ENCODE peak calls at places on chromosomes 16 and 17, in five cellular contexts. E is cardiac muscle cell, K is lung, B is upper lobe of left lung, U is heart left ventricle. Q is an unnamed sample.

GRCh38 chr17:75762513-75763268 is 2.3 kb downstream of the GALK1 start:
- DNase-seq in U (no peak), K (no peak), B (no peak), E (no peak), Q (no peak)

GRCh38 chr17:49223517-49224197 is 6.9 kb downstream of the PHOSPHO1 start:
- DNase-seq in B (peak; percentile 56), U (peak; percentile 58), E (peak; percentile 65), K (peak; percentile 57), Q (peak; percentile 38)

GRCh38 chr17:5364156-5364555 is 55.3 kb downstream of the NUP88 start:
- DNase-seq in U (no peak), K (no peak), B (no peak), E (no peak), Q (peak; percentile 43)

GRCh38 chr17:19763416-19763815 is 15.3 kb upstream of the ALDH3A1 start:
- DNase-seq in B (no peak), E (no peak), U (no peak), K (no peak), Q (no peak)

GRCh38 chr17:9291912-9292562 is 270.7 kb downstream of the NTN1 start:
- DNase-seq in K (no peak), B (no peak), E (peak; percentile 45), U (peak; percentile 48), Q (peak; percentile 34)

GRCh38 chr17:29162909-29163341 is 17.3 kb downstream of the MYO18A start:
- DNase-seq in K (no peak), B (no peak), E (no peak), U (no peak), Q (no peak)

GRCh38 chr16:11828696-11829095 is 22.6 kb downstream of the RSL1D1 start:
- DNase-seq in U (no peak), B (no peak), E (no peak), K (no peak), Q (no peak)

GRCh38 chr17:41492771-41493170 is 3.1 kb upstream of the KRT36 start:
- DNase-seq in U (peak; percentile 38), B (no peak), K (no peak), E (peak; percentile 33), Q (no peak)

GRCh38 chr16:75559564-75560372 is 3.7 kb upstream of the TMEM231 start:
- DNase-seq in E (peak; percentile 23), K (no peak), B (no peak), U (peak; percentile 42), Q (no peak)

GRCh38 chr17:16419074-16419928 is 3.9 kb downstream of the TRPV2 start:
- DNase-seq in U (no peak), E (no peak), B (no peak), K (no peak), Q (peak; percentile 79)

GRCh38 chr17:68255731-68256538 is 8.1 kb downstream of the AMZ2 start:
- DNase-seq in E (no peak), K (no peak), U (no peak), B (no peak), Q (no peak)

GRCh38 chr17:28985950-28986713 is 19.7 kb downstream of the SEZ6 start:
- DNase-seq in E (no peak), K (no peak), B (no peak), U (no peak), Q (no peak)

GRCh38 chr17:34154916-34155730 is 100.0 kb upstream of the CCL2 start:
- DNase-seq in U (no peak), E (no peak), K (no peak), B (no peak), Q (no peak)

GRCh38 chr16:83247767-83248372 is 559.9 kb upstream of the HSBP1 start:
- DNase-seq in K (no peak), U (no peak), E (no peak), B (no peak), Q (no peak)

GRCh38 chr16:15803608-15804007 is 53.2 kb downstream of the MYH11 start:
- DNase-seq in K (no peak), E (no peak), B (no peak), U (no peak), Q (no peak)

GRCh38 chr17:4199818-4200402 is 56.9 kb downstream of the CYB5D2 start:
- DNase-seq in E (peak; percentile 44), U (no peak), B (no peak), K (no peak), Q (peak; percentile 42)

GRCh38 chr17:5758651-5759050 is 174.3 kb upstream of the NLRP1 start:
- DNase-seq in E (no peak), B (no peak), K (no peak), U (no peak), Q (peak; percentile 63)

GRCh38 chr17:60738287-60738686 is 60.6 kb downstream of the BCAS3 start:
- DNase-seq in B (no peak), U (no peak), E (no peak), K (no peak), Q (no peak)

GRCh38 chr16:8375208-8375607 is 215.1 kb downstream of the TMEM114 start:
- DNase-seq in K (no peak), E (no peak), B (no peak), U (no peak), Q (no peak)

GRCh38 chr16:67936124-67936875 is at the start of gene PSMB10:
- DNase-seq in U (peak; percentile 71), B (peak; percentile 40), E (peak; percentile 55), K (peak; percentile 52), Q (peak; percentile 51)

GRCh38 chr17:81713004-81713555 is 996 bp downstream of the SLC25A10 start:
- DNase-seq in U (no peak), E (no peak), B (no peak), K (no peak), Q (no peak)

GRCh38 chr16:11390573-11391495 is 45.6 kb downstream of the RMI2 start:
- DNase-seq in U (no peak), K (no peak), E (no peak), B (no peak), Q (peak; percentile 28)

GRCh38 chr17:38558751-38559024 is 47.1 kb downstream of the SRCIN1 start:
- DNase-seq in U (no peak), K (no peak), B (no peak), E (no peak), Q (no peak)

GRCh38 chr17:13582776-13583414 is 18.8 kb downstream of the HS3ST3A1 start:
- DNase-seq in B (no peak), K (no peak), U (no peak), E (no peak), Q (no peak)

GRCh38 chr17:13587487-13588338 is 14.0 kb downstream of the HS3ST3A1 start:
- DNase-seq in U (no peak), E (no peak), K (no peak), B (no peak), Q (no peak)

GRCh38 chr17:13583996-13584700 is 17.6 kb downstream of the HS3ST3A1 start:
- DNase-seq in U (no peak), K (no peak), B (no peak), E (no peak), Q (no peak)

GRCh38 chr17:13581925-13582324 is 19.8 kb downstream of the HS3ST3A1 start:
- DNase-seq in U (no peak), B (no peak), K (no peak), E (no peak), Q (no peak)

DNA sequence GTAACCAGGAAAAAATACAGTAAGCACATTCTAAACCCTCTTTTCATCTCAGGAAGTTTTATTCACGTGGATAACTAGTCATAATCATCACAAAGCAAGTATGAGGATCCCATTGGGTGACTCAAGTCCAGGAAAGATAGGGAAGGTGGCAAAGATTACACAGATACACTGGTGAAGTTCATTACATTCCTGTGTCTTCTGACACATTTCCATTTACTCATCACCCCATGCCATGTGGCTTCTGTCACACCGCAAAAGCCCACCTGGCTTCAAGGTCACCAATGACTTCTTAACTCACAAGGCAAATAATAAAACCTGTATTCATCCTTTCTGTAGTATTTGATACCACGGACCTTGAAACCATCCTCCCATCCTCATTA is 17.0 kb downstream of the HS3ST3A1 start:
- DNase-seq in B (no peak), K (no peak), U (no peak), E (no peak), Q (peak; percentile 5)
- H3K27ac ChIP-seq in B (no peak overlapping the region), K (no peak overlapping the region), U (no peak overlapping the region), E (no peak overlapping the region), Q (no peak overlapping the region)

DNA sequence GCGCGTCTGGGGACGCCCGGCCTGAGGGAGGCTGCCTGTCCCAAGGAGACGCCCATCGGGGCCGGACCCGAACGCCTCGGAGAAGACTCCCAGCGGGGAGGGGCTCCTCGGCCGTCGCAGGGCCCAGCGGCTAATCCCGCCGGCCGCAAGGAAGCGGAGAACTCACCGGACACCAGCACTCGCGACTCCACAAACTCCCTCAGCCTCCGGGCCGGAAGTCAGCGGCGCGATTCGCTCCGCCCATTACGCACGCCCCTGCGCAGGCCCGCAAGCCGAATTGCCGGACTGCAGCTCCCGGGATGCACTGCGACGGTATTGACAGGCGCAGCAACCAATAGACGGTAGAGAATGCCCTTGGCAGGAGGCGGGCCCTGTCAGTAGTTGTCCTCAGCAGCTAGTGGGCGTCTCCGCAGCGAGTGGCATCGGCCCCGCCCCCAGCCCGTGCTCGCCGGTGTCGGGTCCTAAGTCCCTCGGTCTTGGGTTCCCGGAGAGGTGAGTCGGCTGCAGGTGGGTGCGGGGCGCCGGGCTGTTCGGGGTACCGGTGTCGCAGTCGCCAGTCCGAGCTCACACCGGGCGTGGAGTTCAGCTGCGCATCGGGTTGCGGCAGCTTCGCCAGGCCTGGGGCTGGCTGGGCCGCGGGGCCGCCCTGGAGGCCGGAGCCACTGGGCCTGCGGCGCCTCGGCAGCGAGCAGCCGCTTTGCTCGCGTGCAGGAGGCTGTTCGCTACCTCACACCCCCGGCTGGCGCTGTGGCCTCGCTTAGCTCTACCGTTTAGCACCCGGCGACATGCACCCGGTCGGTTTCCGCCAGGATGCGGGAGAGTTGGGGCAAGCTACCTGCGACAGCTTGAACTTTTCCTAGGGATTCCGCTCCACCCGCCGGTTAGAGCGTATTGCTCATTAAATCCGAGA is at the start of the genes ZNF174 and ZSCAN32:
- DNase-seq in E (peak; percentile 98), B (peak; percentile 100), K (peak; percentile 99), U (peak; percentile 99), Q (peak; percentile 100)
- TF ChIP-seq CTCF in E (no peak), B (peak; percentile 10), K (no peak), U (no peak), Q (no peak)

GRCh38 chr16:13435873-13436474 is 484.0 kb upstream of the ERCC4 start:
- DNase-seq in B (no peak), U (no peak), E (no peak), K (no peak), Q (no peak)
- H3K27ac ChIP-seq in B (no peak overlapping the region), U (no peak overlapping the region), E (no peak overlapping the region), K (no peak overlapping the region), Q (no peak overlapping the region)

DNA sequence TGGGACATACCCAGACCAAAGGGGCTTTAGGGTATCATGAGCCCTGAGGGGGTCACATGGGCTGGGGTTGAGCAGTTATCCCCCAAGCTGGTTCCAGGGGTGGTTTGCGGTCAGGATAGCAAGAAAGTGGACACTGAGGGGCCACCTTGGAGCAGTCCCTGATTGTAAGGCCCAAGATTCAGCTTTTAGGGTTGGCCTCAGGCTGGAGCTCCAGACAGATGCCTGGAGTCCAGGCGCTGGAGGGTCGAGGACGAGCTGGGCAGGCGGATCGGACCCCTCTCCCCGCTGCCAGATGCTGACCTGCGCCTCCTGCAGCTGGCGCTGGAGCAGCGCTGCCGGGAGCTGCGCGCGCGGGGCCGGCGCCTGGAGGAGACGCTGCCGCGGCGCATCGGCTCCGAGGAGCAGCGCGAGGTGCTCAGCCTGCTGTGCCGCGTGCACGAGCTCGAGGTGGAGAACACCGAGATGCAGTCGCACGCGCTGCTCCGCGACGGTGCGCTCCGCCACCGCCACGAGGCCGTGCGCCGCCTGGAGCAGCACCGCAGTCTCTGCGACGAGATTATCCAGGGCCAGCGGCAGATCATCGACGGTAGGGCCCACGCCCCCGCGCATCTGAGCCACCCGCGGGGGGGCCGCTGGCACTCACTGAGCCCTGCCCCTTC is 10.0 kb downstream of the BTBD17 start:
- DNase-seq in U (no peak), K (no peak), E (peak; percentile 51), B (no peak), Q (no peak)
- TF ChIP-seq CTCF in U (no peak), K (no peak), E (no peak), B (no peak), Q (no peak)

GRCh38 chr17:39633570-39634183 is 3.3 kb upstream of the STARD3 start:
- DNase-seq in K (no peak), E (no peak), B (no peak), U (no peak), Q (no peak)
- H3K27ac ChIP-seq in K (no peak overlapping the region), E (no peak overlapping the region), B (no peak overlapping the region), U (no peak overlapping the region), Q (peak overlapping the region; percentile 1)